ENCODE peak calls at places on chromosomes 12 and 14, in nine cellular contexts. O is uterus; F is Peyer's patch; V is IMR-90; H is lower lobe of right lung; T is foreskin keratinocyte; Y is ovary; J is CD4-positive, alpha-beta T cell; U is hepatocyte. K is an unnamed sample.

GRCh38 chr12:12396727-12397126 is 39.8 kb downstream of the BORCS5 start:
- DNase-seq in O (no peak), F (no peak), V (no peak), H (no peak), T (no peak), Y (no peak), J (no peak), U (no peak), K (no peak)

GRCh38 chr14:20516921-20517320 is 11.6 kb downstream of the RNASE10 start:
- DNase-seq in O (no peak), F (no peak), V (peak; percentile 89), H (no peak), T (peak; percentile 65), Y (no peak), J (no peak), U (no peak), K (peak; percentile 33)

GRCh38 chr14:42140831-42141279 is 534.2 kb downstream of the LRFN5 start:
- DNase-seq in O (no peak), F (no peak), V (peak; percentile 90), H (no peak), T (peak; percentile 96), Y (no peak), J (no peak), U (no peak), K (peak; percentile 44)

GRCh38 chr14:50233335-50234250 is 2.2 kb upstream of the SOS2 start:
- DNase-seq in O (no peak), F (no peak), V (no peak), H (no peak), T (no peak), Y (no peak), J (no peak), U (no peak), K (no peak)

GRCh38 chr14:64758711-64759554 is 54.7 kb downstream of the PLEKHG3 start:
- DNase-seq in O (peak; percentile 83), F (no peak), V (peak; percentile 97), H (peak; percentile 43), T (peak; percentile 94), Y (peak; percentile 75), J (no peak), U (peak; percentile 89), K (peak; percentile 92)

GRCh38 chr14:28761438-28762289 is 4.9 kb upstream of the FOXG1 start:
- DNase-seq in O (no peak), F (no peak), V (no peak), H (peak; percentile 20), T (no peak), Y (no peak), J (no peak), U (no peak), K (no peak)

GRCh38 chr12:93348568-93349435 is 28.9 kb upstream of the NUDT4 start:
- DNase-seq in O (no peak), F (no peak), V (no peak), H (no peak), T (peak; percentile 30), Y (no peak), J (no peak), U (no peak), K (no peak)

GRCh38 chr12:89085421-89085820 is 266.9 kb downstream of the DUSP6 start:
- DNase-seq in O (peak; percentile 15), F (no peak), V (no peak), H (no peak), T (no peak), Y (no peak), J (no peak), U (no peak), K (no peak)

GRCh38 chr14:95322646-95323045 is 2.9 kb upstream of the CLMN start:
- DNase-seq in O (no peak), F (no peak), V (no peak), H (no peak), T (peak; percentile 89), Y (no peak), J (no peak), U (no peak), K (peak; percentile 63)

GRCh38 chr14:58270628-58271027 is 26.0 kb downstream of the PSMA3 start:
- DNase-seq in O (no peak), F (no peak), V (peak; percentile 67), H (no peak), T (peak; percentile 42), Y (no peak), J (no peak), U (no peak), K (no peak)

GRCh38 chr14:32330356-32331226 is 1.5 kb downstream of the AKAP6 start:
- DNase-seq in O (no peak), F (no peak), V (no peak), H (no peak), T (no peak), Y (no peak), J (no peak), U (no peak), K (no peak)

GRCh38 chr12:112792743-112793142 is 1.2 kb downstream of the RPH3A start:
- DNase-seq in O (no peak), F (no peak), V (no peak), H (no peak), T (no peak), Y (no peak), J (no peak), U (no peak), K (no peak)

GRCh38 chr12:112795582-112795981 is 4.0 kb downstream of the RPH3A start:
- DNase-seq in O (no peak), F (no peak), V (no peak), H (no peak), T (no peak), Y (no peak), J (no peak), U (no peak), K (no peak)

GRCh38 chr12:112798019-112798760 is 6.6 kb downstream of the RPH3A start:
- DNase-seq in O (no peak), F (no peak), V (no peak), H (no peak), T (no peak), Y (no peak), J (no peak), U (no peak), K (no peak)

GRCh38 chr12:112794721-112795486 is 3.4 kb downstream of the RPH3A start:
- DNase-seq in O (no peak), F (no peak), V (no peak), H (no peak), T (no peak), Y (no peak), J (no peak), U (no peak), K (no peak)

DNA sequence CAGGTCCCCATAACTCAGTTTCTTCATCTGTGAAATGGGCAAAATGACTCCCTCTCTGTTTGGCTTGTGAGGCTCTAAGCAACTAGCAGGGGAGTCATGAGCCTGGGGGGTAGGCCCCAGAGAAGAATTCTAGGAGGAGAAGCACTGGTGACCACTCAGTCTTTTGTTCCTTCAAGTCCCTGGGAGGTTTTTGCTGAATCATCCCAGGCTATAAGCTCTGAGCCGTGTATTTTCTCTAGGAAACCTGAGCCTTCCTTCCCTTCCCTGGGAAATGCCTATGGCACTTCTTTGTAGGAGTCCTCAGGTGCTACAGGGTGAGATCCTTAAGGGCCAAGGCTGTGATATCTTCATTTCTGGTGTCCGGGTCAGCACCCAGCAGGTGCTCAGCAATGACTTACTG is 4.5 kb downstream of the RPH3A start:
- DNase-seq in O (no peak), F (no peak), V (no peak), H (no peak), T (no peak), Y (no peak), J (no peak), U (no peak), K (no peak)
- H3K27ac ChIP-seq in O (no peak overlapping the region), F (no peak overlapping the region), V (no peak overlapping the region), H (no peak overlapping the region), T (no peak overlapping the region), Y (no peak overlapping the region), J (no peak overlapping the region), U (no peak overlapping the region), K (no peak overlapping the region)

GRCh38 chr14:93332853-93333630 is at the start of gene BTBD7:
- DNase-seq in O (peak; percentile 92), F (peak; percentile 97), V (peak; percentile 92), H (peak; percentile 97), T (peak; percentile 86), Y (peak; percentile 94), J (peak; percentile 89), U (peak; percentile 100), K (peak; percentile 95)

GRCh38 chr14:93332032-93332852 is 594 bp downstream of the BTBD7 start:
- DNase-seq in O (no peak), F (peak; percentile 74), V (peak; percentile 49), H (peak; percentile 78), T (peak; percentile 42), Y (peak; percentile 59), J (no peak), U (peak; percentile 87), K (peak; percentile 36)

GRCh38 chr14:93333631-93334095 is 827 bp upstream of the BTBD7 start:
- DNase-seq in O (no peak), F (no peak), V (no peak), H (no peak), T (no peak), Y (no peak), J (no peak), U (no peak), K (no peak)

GRCh38 chr14:93337884-93338283 is 5.0 kb upstream of the BTBD7 start:
- DNase-seq in O (no peak), F (no peak), V (no peak), H (no peak), T (no peak), Y (no peak), J (no peak), U (no peak), K (no peak)

GRCh38 chr14:93337143-93337753 is 4.4 kb upstream of the BTBD7 start:
- DNase-seq in O (no peak), F (no peak), V (no peak), H (no peak), T (no peak), Y (no peak), J (no peak), U (peak; percentile 21), K (no peak)
- TF ChIP-seq CTCF in O (no peak), F (no peak), V (no peak), H (no peak), T (peak; percentile 24), Y (no peak), J (no peak), U (no peak), K (no peak)

DNA sequence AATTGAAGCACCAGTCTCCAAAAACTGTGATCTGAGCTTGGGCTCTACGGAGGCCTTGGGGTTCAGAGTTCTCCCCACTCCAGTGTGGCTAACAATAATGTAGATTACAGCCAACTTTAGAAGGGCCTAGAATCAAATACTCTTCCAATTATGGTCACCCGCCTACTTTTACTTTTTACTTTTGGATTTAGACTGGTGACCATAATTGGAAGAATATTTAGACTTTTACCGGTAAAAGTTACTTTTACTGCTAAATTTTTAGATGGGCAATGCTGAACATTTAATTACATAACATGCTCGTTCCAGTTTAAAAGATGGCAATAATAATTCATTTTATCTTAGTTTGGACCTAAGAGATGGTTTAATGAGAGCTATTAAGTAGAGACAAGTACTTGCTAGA is 39.2 kb downstream of the PPTC7 start:
- DNase-seq in O (no peak), F (no peak), V (no peak), H (no peak), T (no peak), Y (no peak), J (no peak), U (no peak), K (no peak)
- H3K27ac ChIP-seq in O (peak overlapping the region; percentile 83), F (peak overlapping the region; percentile 75), V (peak overlapping the region; percentile 7), H (peak overlapping the region; percentile 38), T (peak overlapping the region; percentile 89), Y (peak overlapping the region; percentile 74), J (no peak overlapping the region), U (peak overlapping the region; percentile 47), K (peak overlapping the region; percentile 100)

GRCh38 chr12:77916276-77916675 is 85.6 kb downstream of the NAV3 start:
- DNase-seq in O (no peak), F (no peak), V (no peak), H (no peak), T (peak; percentile 64), Y (no peak), J (no peak), U (no peak), K (no peak)

GRCh38 chr12:77914089-77914488 is 83.4 kb downstream of the NAV3 start:
- DNase-seq in O (no peak), F (no peak), V (no peak), H (no peak), T (no peak), Y (no peak), J (no peak), U (no peak), K (no peak)
- TF ChIP-seq CTCF in O (no peak), F (no peak), V (no peak), H (no peak), T (peak; percentile 21), Y (no peak), J (no peak), U (peak; percentile 12), K (no peak)

K was measured in RWPE1.